ENCODE peak calls at places on chromosomes 6 and 20, in nine cellular contexts. One of them, this sample, is unnamed.

GRCh38 chr6:137866200-137866913 is 702 bp upstream of the TNFAIP3 start:
- DNase-seq in stomach: no peak
- DNase-seq in uterus: no peak
- DNase-seq in cardiac muscle cell: no peak
- DNase-seq in T-helper 17 cell: no peak
- DNase-seq in endodermal cell: no peak
- DNase-seq in transverse colon: no peak
- DNase-seq in left lung: peak; percentile 41
- DNase-seq in AG04450: no peak
- DNase-seq in this sample: no peak

GRCh38 chr6:27894839-27895762 is 17.1 kb downstream of the OR2B2 start:
- DNase-seq in left lung: no peak
- DNase-seq in T-helper 17 cell: peak; percentile 44
- DNase-seq in transverse colon: peak; percentile 57
- DNase-seq in endodermal cell: peak; percentile 86
- DNase-seq in stomach: peak; percentile 49
- DNase-seq in uterus: peak; percentile 47
- DNase-seq in AG04450: peak; percentile 75
- DNase-seq in cardiac muscle cell: peak; percentile 84
- DNase-seq in this sample: peak; percentile 45

GRCh38 chr6:69987550-69987949 is 121.2 kb downstream of the COL19A1 start:
- DNase-seq in stomach: no peak
- DNase-seq in endodermal cell: no peak
- DNase-seq in uterus: no peak
- DNase-seq in AG04450: no peak
- DNase-seq in left lung: no peak
- DNase-seq in T-helper 17 cell: no peak
- DNase-seq in transverse colon: no peak
- DNase-seq in cardiac muscle cell: no peak
- DNase-seq in this sample: no peak

GRCh38 chr20:1720226-1720625 is 62.6 kb upstream of the SIRPG start:
- DNase-seq in cardiac muscle cell: no peak
- DNase-seq in left lung: no peak
- DNase-seq in AG04450: no peak
- DNase-seq in transverse colon: no peak
- DNase-seq in T-helper 17 cell: no peak
- DNase-seq in endodermal cell: no peak
- DNase-seq in stomach: no peak
- DNase-seq in uterus: no peak
- DNase-seq in this sample: no peak

GRCh38 chr20:40705413-40705812 is 16.4 kb upstream of the MAFB start:
- DNase-seq in transverse colon: no peak
- DNase-seq in cardiac muscle cell: no peak
- DNase-seq in endodermal cell: no peak
- DNase-seq in AG04450: no peak
- DNase-seq in uterus: no peak
- DNase-seq in left lung: no peak
- DNase-seq in T-helper 17 cell: no peak
- DNase-seq in stomach: no peak
- DNase-seq in this sample: no peak

GRCh38 chr6:75501756-75502155 is 8.2 kb upstream of the FILIP1 start:
- DNase-seq in left lung: no peak
- DNase-seq in endodermal cell: no peak
- DNase-seq in uterus: no peak
- DNase-seq in cardiac muscle cell: no peak
- DNase-seq in transverse colon: no peak
- DNase-seq in stomach: no peak
- DNase-seq in T-helper 17 cell: no peak
- DNase-seq in AG04450: no peak
- DNase-seq in this sample: no peak

GRCh38 chr20:22916121-22916842 is 118.8 kb upstream of the SSTR4 start:
- DNase-seq in transverse colon: peak; percentile 9
- DNase-seq in uterus: no peak
- DNase-seq in left lung: no peak
- DNase-seq in T-helper 17 cell: no peak
- DNase-seq in stomach: peak; percentile 71
- DNase-seq in endodermal cell: no peak
- DNase-seq in cardiac muscle cell: no peak
- DNase-seq in AG04450: no peak
- DNase-seq in this sample: no peak

GRCh38 chr20:25285091-25285647 is 37.3 kb downstream of the PYGB start:
- DNase-seq in cardiac muscle cell: no peak
- DNase-seq in endodermal cell: peak; percentile 71
- DNase-seq in stomach: peak; percentile 20
- DNase-seq in left lung: peak; percentile 51
- DNase-seq in T-helper 17 cell: no peak
- DNase-seq in AG04450: no peak
- DNase-seq in uterus: peak; percentile 11
- DNase-seq in transverse colon: peak; percentile 6
- DNase-seq in this sample: no peak

GRCh38 chr6:90975741-90976140 is 388.9 kb upstream of the MAP3K7 start:
- DNase-seq in transverse colon: no peak
- DNase-seq in cardiac muscle cell: no peak
- DNase-seq in endodermal cell: no peak
- DNase-seq in T-helper 17 cell: no peak
- DNase-seq in left lung: no peak
- DNase-seq in stomach: no peak
- DNase-seq in uterus: no peak
- DNase-seq in AG04450: no peak
- DNase-seq in this sample: no peak

GRCh38 chr20:2463616-2464365 is 6.8 kb downstream of the SNRPB start:
- DNase-seq in stomach: no peak
- DNase-seq in left lung: no peak
- DNase-seq in T-helper 17 cell: no peak
- DNase-seq in transverse colon: no peak
- DNase-seq in uterus: no peak
- DNase-seq in AG04450: no peak
- DNase-seq in cardiac muscle cell: no peak
- DNase-seq in endodermal cell: peak; percentile 47
- DNase-seq in this sample: no peak

GRCh38 chr20:38111366-38112232 is 53.5 kb downstream of the TGM2 start:
- DNase-seq in endodermal cell: peak; percentile 10
- DNase-seq in stomach: no peak
- DNase-seq in left lung: no peak
- DNase-seq in uterus: no peak
- DNase-seq in T-helper 17 cell: no peak
- DNase-seq in cardiac muscle cell: no peak
- DNase-seq in transverse colon: no peak
- DNase-seq in AG04450: no peak
- DNase-seq in this sample: no peak

GRCh38 chr6:70037445-70037844 is 171.1 kb downstream of the COL19A1 start:
- DNase-seq in cardiac muscle cell: no peak
- DNase-seq in stomach: no peak
- DNase-seq in AG04450: no peak
- DNase-seq in left lung: no peak
- DNase-seq in T-helper 17 cell: no peak
- DNase-seq in transverse colon: no peak
- DNase-seq in uterus: no peak
- DNase-seq in endodermal cell: no peak
- DNase-seq in this sample: no peak

GRCh38 chr6:96466149-96466863 is 55.3 kb upstream of the UFL1 start:
- DNase-seq in cardiac muscle cell: no peak
- DNase-seq in T-helper 17 cell: no peak
- DNase-seq in transverse colon: no peak
- DNase-seq in uterus: no peak
- DNase-seq in stomach: no peak
- DNase-seq in endodermal cell: no peak
- DNase-seq in AG04450: no peak
- DNase-seq in left lung: no peak
- DNase-seq in this sample: no peak

GRCh38 chr20:62111148-62111547 is 11.1 kb upstream of the LSM14B start:
- DNase-seq in uterus: no peak
- DNase-seq in left lung: no peak
- DNase-seq in endodermal cell: no peak
- DNase-seq in cardiac muscle cell: no peak
- DNase-seq in stomach: no peak
- DNase-seq in transverse colon: no peak
- DNase-seq in AG04450: no peak
- DNase-seq in T-helper 17 cell: no peak
- DNase-seq in this sample: no peak
- H3K9me3 ChIP-seq in uterus: peaks cover 21% of the 10 kb centered on the region
- H3K9me3 ChIP-seq in left lung: no peaks in the 10 kb centered on the region
- H3K9me3 ChIP-seq in endodermal cell: peaks cover 18% of the 10 kb centered on the region
- H3K9me3 ChIP-seq in cardiac muscle cell: no peaks in the 10 kb centered on the region
- H3K9me3 ChIP-seq in stomach: peaks cover 83% of the 10 kb centered on the region
- H3K9me3 ChIP-seq in transverse colon: peaks cover 50% of the 10 kb centered on the region
- H3K9me3 ChIP-seq in AG04450: peaks cover 69% of the 10 kb centered on the region
- H3K9me3 ChIP-seq in T-helper 17 cell: peaks cover 5% of the 10 kb centered on the region
- H3K9me3 ChIP-seq in this sample: peaks cover 66% of the 10 kb centered on the region

GRCh38 chr6:307874-308273 is 15.6 kb downstream of the DUSP22 start:
- DNase-seq in stomach: no peak
- DNase-seq in endodermal cell: peak; percentile 26
- DNase-seq in transverse colon: no peak
- DNase-seq in uterus: no peak
- DNase-seq in left lung: no peak
- DNase-seq in AG04450: no peak
- DNase-seq in T-helper 17 cell: no peak
- DNase-seq in cardiac muscle cell: no peak
- DNase-seq in this sample: no peak

GRCh38 chr6:307065-307814 is 15.0 kb downstream of the DUSP22 start:
- DNase-seq in uterus: no peak
- DNase-seq in transverse colon: no peak
- DNase-seq in stomach: no peak
- DNase-seq in T-helper 17 cell: no peak
- DNase-seq in endodermal cell: peak; percentile 38
- DNase-seq in AG04450: no peak
- DNase-seq in left lung: peak; percentile 80
- DNase-seq in cardiac muscle cell: no peak
- DNase-seq in this sample: no peak

GRCh38 chr6:309947-310346 is 17.7 kb downstream of the DUSP22 start:
- DNase-seq in left lung: peak; percentile 77
- DNase-seq in cardiac muscle cell: no peak
- DNase-seq in uterus: no peak
- DNase-seq in transverse colon: no peak
- DNase-seq in AG04450: no peak
- DNase-seq in T-helper 17 cell: no peak
- DNase-seq in endodermal cell: no peak
- DNase-seq in stomach: no peak
- DNase-seq in this sample: no peak

GRCh38 chr6:308768-309167 is 16.5 kb downstream of the DUSP22 start:
- DNase-seq in transverse colon: no peak
- DNase-seq in endodermal cell: peak; percentile 56
- DNase-seq in left lung: no peak
- DNase-seq in T-helper 17 cell: no peak
- DNase-seq in stomach: no peak
- DNase-seq in cardiac muscle cell: no peak
- DNase-seq in AG04450: no peak
- DNase-seq in uterus: no peak
- DNase-seq in this sample: no peak

GRCh38 chr6:308307-308706 is 16.0 kb downstream of the DUSP22 start:
- DNase-seq in stomach: no peak
- DNase-seq in AG04450: no peak
- DNase-seq in uterus: no peak
- DNase-seq in endodermal cell: peak; percentile 27
- DNase-seq in left lung: no peak
- DNase-seq in cardiac muscle cell: no peak
- DNase-seq in transverse colon: no peak
- DNase-seq in T-helper 17 cell: no peak
- DNase-seq in this sample: no peak
- H3K9me3 ChIP-seq in stomach: no peaks in the 10 kb centered on the region
- H3K9me3 ChIP-seq in AG04450: peaks cover 46% of the 10 kb centered on the region
- H3K9me3 ChIP-seq in uterus: no peaks in the 10 kb centered on the region
- H3K9me3 ChIP-seq in endodermal cell: no peaks in the 10 kb centered on the region
- H3K9me3 ChIP-seq in left lung: no peaks in the 10 kb centered on the region
- H3K9me3 ChIP-seq in cardiac muscle cell: peaks cover 4% of the 10 kb centered on the region
- H3K9me3 ChIP-seq in transverse colon: no peaks in the 10 kb centered on the region
- H3K9me3 ChIP-seq in T-helper 17 cell: no peaks in the 10 kb centered on the region
- H3K9me3 ChIP-seq in this sample: no peaks in the 10 kb centered on the region

GRCh38 chr6:8738951-8739350 is 303.6 kb upstream of the SLC35B3 start:
- DNase-seq in AG04450: no peak
- DNase-seq in cardiac muscle cell: no peak
- DNase-seq in left lung: no peak
- DNase-seq in T-helper 17 cell: no peak
- DNase-seq in transverse colon: no peak
- DNase-seq in endodermal cell: no peak
- DNase-seq in stomach: no peak
- DNase-seq in uterus: no peak
- DNase-seq in this sample: no peak

GRCh38 chr6:8739454-8739853 is 304.1 kb upstream of the SLC35B3 start:
- DNase-seq in endodermal cell: no peak
- DNase-seq in AG04450: no peak
- DNase-seq in uterus: no peak
- DNase-seq in transverse colon: no peak
- DNase-seq in stomach: no peak
- DNase-seq in left lung: no peak
- DNase-seq in cardiac muscle cell: no peak
- DNase-seq in T-helper 17 cell: no peak
- DNase-seq in this sample: no peak

DNA sequence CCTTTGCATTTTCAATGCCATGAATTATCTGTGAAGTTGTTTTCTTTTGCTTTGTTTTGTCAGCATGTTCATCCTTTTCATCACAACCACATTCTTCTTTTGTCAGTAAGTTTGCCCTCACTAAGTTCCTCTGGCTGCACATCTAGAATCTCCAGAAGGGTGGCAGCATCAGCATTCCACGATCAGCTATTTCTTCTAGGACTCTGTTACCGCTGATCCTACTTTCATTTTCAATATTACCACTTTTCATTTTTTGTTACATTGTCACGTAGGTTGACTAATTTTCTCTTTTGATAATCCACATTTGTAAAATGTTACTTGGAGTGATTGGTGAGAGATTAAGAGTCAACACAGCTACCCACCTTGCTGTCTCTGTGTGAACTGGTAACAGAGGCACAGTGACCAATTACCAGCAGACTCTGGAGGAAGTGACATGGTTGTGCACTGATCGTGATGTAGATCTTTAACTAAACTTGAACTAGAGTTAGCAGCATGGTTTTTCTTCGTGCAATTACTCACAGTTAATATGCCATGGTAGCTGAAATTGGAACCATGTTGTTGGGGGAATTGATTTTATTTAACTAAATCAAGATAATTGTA is 307.9 kb upstream of the SLC35B3 start:
- DNase-seq in stomach: no peak
- DNase-seq in endodermal cell: no peak
- DNase-seq in left lung: no peak
- DNase-seq in T-helper 17 cell: no peak
- DNase-seq in transverse colon: no peak
- DNase-seq in uterus: no peak
- DNase-seq in AG04450: no peak
- DNase-seq in cardiac muscle cell: no peak
- DNase-seq in this sample: no peak
- H3K9me3 ChIP-seq in stomach: no peaks in the 10 kb centered on the region
- H3K9me3 ChIP-seq in endodermal cell: no peaks in the 10 kb centered on the region
- H3K9me3 ChIP-seq in left lung: no peaks in the 10 kb centered on the region
- H3K9me3 ChIP-seq in T-helper 17 cell: no peaks in the 10 kb centered on the region
- H3K9me3 ChIP-seq in transverse colon: peaks cover 5% of the 10 kb centered on the region
- H3K9me3 ChIP-seq in uterus: no peaks in the 10 kb centered on the region
- H3K9me3 ChIP-seq in AG04450: no peaks in the 10 kb centered on the region
- H3K9me3 ChIP-seq in cardiac muscle cell: no peaks in the 10 kb centered on the region
- H3K9me3 ChIP-seq in this sample: no peaks in the 10 kb centered on the region

DNA sequence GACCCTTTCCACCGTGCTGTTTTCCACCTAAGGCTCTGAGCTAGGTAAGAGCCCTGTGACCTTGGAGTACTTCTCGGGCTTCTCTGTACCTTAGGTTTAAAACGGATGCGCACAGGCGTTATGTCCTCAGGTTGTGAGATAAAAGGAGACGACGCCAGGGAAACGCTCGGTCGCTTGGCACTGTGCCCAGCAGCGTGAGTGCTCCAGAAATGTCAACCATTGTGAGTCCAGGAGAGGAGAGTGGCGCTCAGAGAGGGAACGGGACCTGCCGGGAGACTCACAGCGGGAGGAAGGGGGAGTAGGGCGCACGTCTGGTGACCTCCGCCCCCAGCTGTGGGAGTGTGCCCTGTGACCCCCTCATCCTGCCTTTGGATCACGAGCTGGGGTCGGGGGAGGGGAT is 33.8 kb upstream of the SCRT2 start:
- DNase-seq in transverse colon: no peak
- DNase-seq in uterus: no peak
- DNase-seq in stomach: peak; percentile 56
- DNase-seq in endodermal cell: no peak
- DNase-seq in left lung: no peak
- DNase-seq in T-helper 17 cell: no peak
- DNase-seq in cardiac muscle cell: no peak
- DNase-seq in AG04450: no peak
- DNase-seq in this sample: no peak
- H3K9me3 ChIP-seq in transverse colon: no peaks in the 10 kb centered on the region
- H3K9me3 ChIP-seq in uterus: no peaks in the 10 kb centered on the region
- H3K9me3 ChIP-seq in stomach: peaks cover 11% of the 10 kb centered on the region
- H3K9me3 ChIP-seq in endodermal cell: peaks cover 22% of the 10 kb centered on the region
- H3K9me3 ChIP-seq in left lung: no peaks in the 10 kb centered on the region
- H3K9me3 ChIP-seq in T-helper 17 cell: no peaks in the 10 kb centered on the region
- H3K9me3 ChIP-seq in cardiac muscle cell: no peaks in the 10 kb centered on the region
- H3K9me3 ChIP-seq in AG04450: peaks cover 3% of the 10 kb centered on the region
- H3K9me3 ChIP-seq in this sample: peaks cover 5% of the 10 kb centered on the region